ENCODE peak calls at places on chromosomes 13 and 19, in six cellular contexts. K is GM03348; O is D341Med; I is AG04450; J is activated CD4-positive, alpha-beta T cell treated with anti-CD3 and anti-CD28 coated beads, Interleukin-2, amount 50 U/mL, for 1 hour; Q is NCI-H748 treated with DMSO at 0.1 percent for 48 hours. A is an unnamed sample.

GRCh38 chr19:19217110-19217509 is 5.4 kb downstream of the NCAN start:
- DNase-seq in J (no peak), Q (peak), I (no peak), K (no peak), O (no peak), A (no peak)

GRCh38 chr13:92135509-92135908 is 737.1 kb downstream of the GPC5 start:
- DNase-seq in J (no peak), Q (no peak), I (no peak), K (no peak), O (no peak), A (no peak)

GRCh38 chr13:40024578-40024952 is 369.1 kb downstream of the COG6 start:
- DNase-seq in I (no peak), O (no peak), J (no peak), Q (no peak), K (no peak), A (no peak)

GRCh38 chr19:45215391-45216191 is 29.6 kb downstream of the EXOC3L2 start:
- DNase-seq in K (no peak), O (no peak), Q (no peak), J (no peak), I (no peak), A (no peak)

GRCh38 chr19:37933965-37934364 is 27.0 kb downstream of the SIPA1L3 start:
- DNase-seq in O (no peak), I (no peak), K (no peak), Q (no peak), J (no peak), A (no peak)

GRCh38 chr13:27374650-27375049 is 49.8 kb upstream of the GTF3A start:
- DNase-seq in I (peak), Q (peak), K (peak), J (peak), O (peak), A (peak)

GRCh38 chr13:25857830-25858229 is 194.0 kb downstream of the SHISA2 start:
- DNase-seq in J (no peak), I (no peak), K (no peak), O (no peak), Q (peak), A (no peak)

GRCh38 chr13:19888799-19889198 is 25.4 kb upstream of the ZMYM5 start:
- DNase-seq in J (no peak), O (no peak), K (peak), I (no peak), Q (no peak), A (no peak)

GRCh38 chr19:10292206-10292788 is 2.5 kb downstream of the ICAM5 start:
- DNase-seq in Q (peak), I (no peak), J (peak), K (peak), O (peak), A (no peak)

GRCh38 chr19:56538761-56539263 is at the start of gene ZFP28:
- DNase-seq in J (no peak), Q (peak), K (peak), I (no peak), O (peak), A (no peak)

GRCh38 chr13:98429977-98430785 is 146.7 kb downstream of the STK24 start:
- DNase-seq in K (no peak), O (no peak), Q (no peak), I (no peak), J (no peak), A (no peak)

GRCh38 chr19:6710273-6711077 is 10.0 kb downstream of the C3 start:
- DNase-seq in O (peak), Q (no peak), K (no peak), I (no peak), J (no peak), A (no peak)

GRCh38 chr13:99658266-99658991 is 157.2 kb downstream of the TM9SF2 start:
- DNase-seq in J (peak), I (no peak), K (peak), O (no peak), Q (peak), A (no peak)

GRCh38 chr13:109904218-109904617 is 117.8 kb upstream of the IRS2 start:
- DNase-seq in Q (no peak), K (no peak), I (no peak), J (no peak), O (no peak), A (no peak)